ENCODE peak calls at places on chromosomes 16 and 17, in eight cellular contexts. N is hepatocyte, T is PC-3, S is SK-N-SH, P is GM23338, O is neural progenitor cell, L is GM23248, J is HCT116. A is an unnamed sample.

GRCh38 chr16:17408296-17408695 is 62.5 kb downstream of the XYLT1 start:
- DNase-seq in P (no peak), L (peak; percentile 51), N (no peak), S (no peak), O (no peak), T (no peak), J (no peak), A (no peak)

GRCh38 chr17:47324224-47325020 is 667 bp downstream of the EFCAB13 start:
- DNase-seq in S (no peak), P (peak; percentile 79), O (peak; percentile 48), L (peak; percentile 72), J (no peak), T (peak; percentile 49), N (peak; percentile 55), A (peak; percentile 70)

GRCh38 chr17:75501378-75502071 is 13.8 kb downstream of the CASKIN2 start:
- DNase-seq in N (no peak), P (no peak), S (peak; percentile 46), O (no peak), T (no peak), J (no peak), L (no peak), A (no peak)

GRCh38 chr17:44780845-44781480 is 22.2 kb downstream of the ADAM11 start:
- DNase-seq in P (no peak), J (no peak), N (no peak), O (no peak), T (no peak), S (peak; percentile 9), L (no peak), A (no peak)

GRCh38 chr17:75475851-75476250 is 19.4 kb downstream of the TMEM94 start:
- DNase-seq in O (no peak), J (no peak), P (no peak), S (no peak), N (no peak), T (no peak), L (no peak), A (no peak)

GRCh38 chr16:29025218-29025617 is 40.4 kb downstream of the LAT start:
- DNase-seq in N (no peak), O (no peak), L (no peak), P (no peak), T (no peak), J (no peak), S (no peak), A (no peak)

GRCh38 chr16:67967183-67967955 is 1.1 kb downstream of the SLC12A4 start:
- DNase-seq in T (peak; percentile 11), S (no peak), L (peak; percentile 59), P (no peak), O (no peak), N (no peak), J (no peak), A (peak; percentile 58)

GRCh38 chr16:29710227-29711219 is 31.5 kb downstream of the QPRT start:
- DNase-seq in J (peak; percentile 56), O (peak; percentile 66), P (peak; percentile 82), T (peak; percentile 68), L (peak; percentile 89), N (peak; percentile 83), S (peak; percentile 61), A (peak; percentile 83)

GRCh38 chr17:31843382-31843780 is 15.7 kb downstream of the COPRS start:
- DNase-seq in J (no peak), L (peak; percentile 26), T (no peak), P (no peak), N (no peak), O (no peak), S (no peak), A (no peak)

GRCh38 chr17:55622547-55622946 is 100.1 kb downstream of the TMEM100 start:
- DNase-seq in J (no peak), N (no peak), L (no peak), S (no peak), P (no peak), O (no peak), T (no peak), A (no peak)

GRCh38 chr17:8412089-8412488 is 14.5 kb upstream of the RNF222 start:
- DNase-seq in L (no peak), T (no peak), N (no peak), P (no peak), S (no peak), J (no peak), O (no peak), A (no peak)

GRCh38 chr17:59124665-59125064 is 18.0 kb upstream of the TRIM37 start:
- DNase-seq in N (no peak), S (no peak), P (no peak), O (no peak), L (no peak), J (no peak), T (peak; percentile 22), A (no peak)

GRCh38 chr16:29698484-29699323 is 19.7 kb downstream of the QPRT start:
- DNase-seq in J (no peak), S (no peak), P (peak; percentile 66), L (no peak), O (no peak), T (no peak), N (no peak), A (no peak)

GRCh38 chr16:9480503-9480902 is 389.1 kb downstream of the HAPSTR1 start:
- DNase-seq in N (no peak), P (no peak), J (no peak), S (no peak), O (no peak), L (no peak), T (no peak), A (no peak)

GRCh38 chr16:9481749-9482148 is 390.3 kb downstream of the HAPSTR1 start:
- DNase-seq in L (no peak), S (no peak), N (no peak), P (no peak), O (no peak), T (no peak), J (no peak), A (no peak)

GRCh38 chr16:9484901-9485300 is 393.5 kb downstream of the HAPSTR1 start:
- DNase-seq in N (no peak), T (no peak), J (no peak), S (no peak), O (no peak), L (no peak), P (no peak), A (no peak)

GRCh38 chr16:9479008-9479407 is 387.6 kb downstream of the HAPSTR1 start:
- DNase-seq in T (no peak), L (no peak), P (no peak), N (no peak), O (no peak), S (no peak), J (no peak), A (no peak)

DNA sequence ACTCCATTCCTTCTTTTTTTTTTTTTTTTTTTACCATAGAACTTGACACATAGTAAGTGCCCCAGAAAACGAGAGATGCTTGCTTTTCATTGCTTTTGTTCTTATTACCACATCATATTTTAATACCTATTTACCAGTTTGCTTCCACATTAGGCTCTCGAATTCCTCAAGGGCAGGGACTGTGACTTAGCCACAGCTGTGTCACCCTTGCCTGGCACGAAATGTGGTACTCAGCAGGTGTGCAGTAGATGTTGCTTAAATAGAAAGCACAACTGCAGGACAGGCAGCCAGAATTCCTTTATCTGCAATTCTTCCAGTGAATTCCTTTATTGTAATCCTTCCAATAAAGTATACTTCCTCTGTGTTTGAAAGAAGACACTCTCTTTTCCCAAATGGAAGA is 393.0 kb downstream of the HAPSTR1 start:
- DNase-seq in P (no peak), S (no peak), L (no peak), O (no peak), T (no peak), J (no peak), N (no peak), A (no peak)
- H3K4me1 ChIP-seq in P (peaks cover 6% of the 10 kb centered on the region), S (no peaks in the 10 kb centered on the region), L (no peaks in the 10 kb centered on the region), O (peaks cover under 1% of the 10 kb centered on the region), T (no peaks in the 10 kb centered on the region), J (no peaks in the 10 kb centered on the region), N (no peaks in the 10 kb centered on the region), A (no peaks in the 10 kb centered on the region)

DNA sequence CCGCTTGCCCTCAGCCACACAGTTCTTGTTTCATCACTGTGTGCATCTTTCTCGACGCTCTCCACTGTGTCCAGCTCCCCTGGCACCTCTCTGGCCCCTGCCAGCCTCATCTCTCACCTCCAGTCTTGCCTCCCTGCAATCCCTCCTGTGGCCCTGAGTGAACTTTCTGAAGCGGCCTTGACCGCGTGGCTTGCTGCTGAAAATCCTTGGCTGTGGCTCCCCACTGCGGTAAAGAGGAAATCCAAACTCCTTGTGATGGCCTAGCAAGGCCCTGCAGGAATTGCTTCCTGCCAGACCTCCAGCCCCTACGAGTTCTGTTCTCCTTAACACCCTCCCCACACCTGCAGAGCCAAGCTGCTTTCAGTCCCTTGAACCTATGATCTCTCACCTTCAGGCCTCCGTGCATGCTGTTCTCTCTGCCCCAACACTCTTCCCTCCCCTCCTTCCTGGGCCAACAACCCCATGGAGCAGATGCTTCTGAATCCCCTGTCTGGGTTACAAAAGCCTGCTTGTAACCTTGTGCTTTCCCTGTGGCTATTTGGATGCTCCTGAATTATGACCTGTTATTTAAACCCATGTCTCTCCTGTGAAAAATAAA is 33.6 kb upstream of the BRD7 start:
- DNase-seq in J (no peak), O (no peak), P (no peak), N (no peak), L (no peak), T (no peak), S (no peak), A (no peak)
- TF ChIP-seq EZH2phosphoT487 in J (no peak), O (no peak), P (no peak), N (no peak), L (no peak), T (no peak), S (no peak), A (no peak)

GRCh38 chr17:46008591-46008990 is 9.5 kb downstream of the STH start:
- DNase-seq in S (no peak), O (no peak), T (no peak), N (no peak), J (no peak), P (no peak), L (no peak), A (no peak)

GRCh38 chr17:46009681-46010596 is 10.9 kb downstream of the STH start:
- DNase-seq in J (no peak), N (no peak), L (no peak), T (no peak), P (no peak), O (no peak), S (no peak), A (no peak)

GRCh38 chr17:46012506-46013079 is 13.5 kb downstream of the STH start:
- DNase-seq in P (no peak), T (no peak), O (no peak), J (no peak), N (no peak), L (no peak), S (no peak), A (no peak)

GRCh38 chr17:46011711-46012505 is 12.9 kb downstream of the STH start:
- DNase-seq in J (no peak), P (peak; percentile 49), S (no peak), O (no peak), N (no peak), L (no peak), T (no peak), A (no peak)

GRCh38 chr17:46010597-46011186 is 11.6 kb downstream of the STH start:
- DNase-seq in S (no peak), O (no peak), T (no peak), N (no peak), L (peak; percentile 13), P (peak; percentile 53), J (no peak), A (no peak)
- H3K4me2 ChIP-seq in S (no peak overlapping the region), O (no peak overlapping the region), T (no peak overlapping the region), N (no peak overlapping the region), L (no peak overlapping the region), P (no peak overlapping the region), J (no peak overlapping the region), A (no peak overlapping the region)

GRCh38 chr16:85567101-85567866 is 45.8 kb upstream of the GSE1 start:
- DNase-seq in S (no peak), J (no peak), T (peak; percentile 34), P (peak; percentile 56), O (no peak), L (no peak), N (no peak), A (no peak)
- H3K4me1 ChIP-seq in S (peaks cover 39% of the 10 kb centered on the region), J (peaks cover 49% of the 10 kb centered on the region), T (peaks cover 29% of the 10 kb centered on the region), P (peaks cover 57% of the 10 kb centered on the region), O (peaks cover 35% of the 10 kb centered on the region), L (no peaks in the 10 kb centered on the region), N (peaks cover 49% of the 10 kb centered on the region), A (peaks cover 33% of the 10 kb centered on the region)

A was measured in OCI-LY7.